ENCODE peak calls at places on chromosomes 7 and 10, in ten cellular contexts. B is psoas muscle; Y is H7; I is left ventricle myocardium inferior; S is astrocyte of the spinal cord; X is epithelial cell of esophagus; H is mammary epithelial cell; G is fibroblast of the aortic adventitia; C is naive thymus-derived CD4-positive, alpha-beta T cell; K is left lung. L is an unnamed sample.

GRCh38 chr10:95517536-95518454 is 43.4 kb downstream of the SORBS1 start:
- DNase-seq in B (no peak), Y (no peak), I (no peak), S (peak; percentile 87), X (peak; percentile 19), H (peak; percentile 6), G (peak; percentile 32), C (no peak), K (no peak), L (peak; percentile 58)

GRCh38 chr10:124290095-124290795 is 128.5 kb downstream of the OAT start:
- DNase-seq in B (peak; percentile 41), Y (no peak), I (peak; percentile 27), S (peak; percentile 66), X (no peak), H (no peak), G (no peak), C (no peak), K (peak; percentile 61), L (peak; percentile 67)

GRCh38 chr10:43024942-43025700 is 51.7 kb upstream of the RET start:
- DNase-seq in B (no peak), Y (no peak), I (no peak), S (no peak), X (no peak), H (no peak), G (no peak), C (no peak), K (no peak), L (no peak)

GRCh38 chr10:112898540-112899395 is 51.3 kb upstream of the TCF7L2 start:
- DNase-seq in B (no peak), Y (peak; percentile 48), I (no peak), S (peak; percentile 67), X (peak; percentile 55), H (no peak), G (peak; percentile 49), C (no peak), K (no peak), L (peak; percentile 63)

GRCh38 chr7:15921576-15921975 is 235.1 kb upstream of the MEOX2 start:
- DNase-seq in B (no peak), Y (no peak), I (no peak), S (peak; percentile 25), X (peak; percentile 62), H (peak; percentile 13), G (peak; percentile 69), C (no peak), K (no peak), L (peak; percentile 23)

GRCh38 chr7:24930856-24931255 is 49.1 kb downstream of the OSBPL3 start:
- DNase-seq in B (no peak), Y (no peak), I (no peak), S (no peak), X (peak; percentile 71), H (peak; percentile 70), G (no peak), C (no peak), K (no peak), L (no peak)

GRCh38 chr10:18563003-18563726 is 88.2 kb downstream of the NSUN6 start:
- DNase-seq in B (no peak), Y (no peak), I (no peak), S (no peak), X (no peak), H (no peak), G (no peak), C (no peak), K (no peak), L (no peak)

GRCh38 chr7:138514044-138514443 is 54.0 kb downstream of the TRIM24 start:
- DNase-seq in B (no peak), Y (no peak), I (no peak), S (no peak), X (no peak), H (no peak), G (no peak), C (no peak), K (no peak), L (no peak)

GRCh38 chr7:101731502-101732084 is 85.8 kb upstream of the CUX1 start:
- DNase-seq in B (no peak), Y (no peak), I (no peak), S (no peak), X (no peak), H (no peak), G (no peak), C (no peak), K (no peak), L (no peak)

GRCh38 chr10:63376560-63377304 is 89.0 kb downstream of the JMJD1C start:
- DNase-seq in B (no peak), Y (no peak), I (no peak), S (peak; percentile 63), X (peak; percentile 84), H (peak; percentile 61), G (peak; percentile 58), C (no peak), K (no peak), L (peak; percentile 80)

GRCh38 chr10:22714524-22715289 is at the start of gene PIP4K2A:
- DNase-seq in B (peak; percentile 83), Y (peak; percentile 87), I (peak; percentile 81), S (peak; percentile 59), X (peak; percentile 82), H (peak; percentile 72), G (peak; percentile 62), C (peak; percentile 74), K (peak; percentile 79), L (peak; percentile 70)

GRCh38 chr10:70779088-70779487 is 6.1 kb downstream of the TBATA start:
- DNase-seq in B (no peak), Y (no peak), I (no peak), S (no peak), X (no peak), H (no peak), G (peak; percentile 21), C (no peak), K (no peak), L (no peak)

GRCh38 chr7:73683056-73683915 is at the start of the genes BUD23 and DNAJC30:
- DNase-seq in B (peak; percentile 99), Y (peak; percentile 99), I (peak; percentile 99), S (peak; percentile 97), X (peak; percentile 99), H (peak; percentile 91), G (peak; percentile 94), C (peak; percentile 88), K (peak; percentile 96), L (peak; percentile 97)

GRCh38 chr10:16441106-16441850 is 4.5 kb downstream of the PTER start:
- DNase-seq in B (no peak), Y (no peak), I (no peak), S (no peak), X (peak; percentile 15), H (peak; percentile 51), G (peak; percentile 35), C (no peak), K (no peak), L (peak; percentile 28)

DNA sequence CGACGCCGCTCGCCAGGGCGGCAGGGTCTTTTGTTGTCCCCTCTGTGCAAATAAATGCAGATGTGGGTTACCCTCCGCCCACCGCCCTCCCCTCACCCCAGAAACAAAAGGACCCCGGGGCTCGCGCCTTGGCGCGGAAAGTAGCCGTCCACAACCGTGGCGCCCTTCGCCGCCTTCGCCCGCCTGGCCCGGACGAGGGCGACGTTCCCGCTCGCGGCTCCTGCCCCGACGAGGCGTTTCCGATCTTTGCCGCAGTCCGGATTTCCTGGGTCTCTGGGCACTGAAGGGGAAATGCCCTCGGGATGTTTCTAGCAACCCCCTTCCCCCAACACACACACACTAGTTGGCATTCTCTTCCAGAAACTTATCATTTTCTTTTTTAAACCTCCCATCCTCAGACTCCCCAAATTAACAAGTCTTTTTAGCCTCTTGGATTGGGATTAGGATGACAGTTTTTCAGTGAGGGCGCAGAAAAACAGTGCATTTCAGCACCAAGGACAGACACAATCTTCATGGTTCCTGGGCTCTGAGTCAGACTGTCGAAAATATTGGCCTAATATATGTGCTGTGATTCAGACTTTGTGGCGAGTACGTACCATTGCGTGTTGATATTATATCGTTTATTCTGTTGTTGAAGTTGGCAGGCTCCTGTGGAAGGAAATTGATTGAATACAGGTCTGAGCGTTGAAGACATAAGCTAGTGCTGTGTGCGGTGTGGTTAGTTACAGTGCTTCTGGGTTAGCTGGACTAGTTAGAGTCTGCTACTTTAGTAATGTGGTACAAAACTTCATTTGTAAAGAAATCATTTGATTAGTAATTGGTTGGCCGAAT is 803 bp downstream of the PHYHIPL start:
- DNase-seq in B (peak; percentile 8), Y (peak; percentile 69), I (no peak), S (peak; percentile 89), X (peak; percentile 88), H (peak; percentile 79), G (peak; percentile 85), C (no peak), K (no peak), L (peak; percentile 82)
- H3K4me3 ChIP-seq in B (peak overlapping the region; percentile 58), Y (peak overlapping the region; percentile 40), I (peak overlapping the region; percentile 56), S (no peak overlapping the region), X (peak overlapping the region; percentile 29), H (no peak overlapping the region), G (no peak overlapping the region), C (no peak overlapping the region), K (peak overlapping the region; percentile 13), L (no peak overlapping the region)

DNA sequence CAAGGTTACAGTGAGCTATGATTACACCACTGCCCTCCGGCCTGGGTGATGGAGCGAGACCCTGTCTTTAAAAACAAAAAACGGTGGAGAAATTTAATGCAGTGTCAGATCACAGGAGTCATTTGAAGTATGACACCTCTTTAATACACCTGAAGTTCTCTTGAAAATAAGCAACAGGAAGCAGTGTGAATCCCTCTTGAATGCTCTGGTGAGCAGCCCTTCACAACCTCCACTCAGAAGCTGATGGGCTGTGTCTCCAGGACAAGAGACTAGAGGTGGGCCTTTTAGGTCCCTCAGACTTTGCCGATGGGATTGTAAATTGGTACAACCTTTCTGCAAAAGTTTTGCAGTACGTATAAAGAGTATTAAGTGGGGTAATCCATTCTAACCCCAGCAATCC is 50.1 kb downstream of the CYP26A1 start:
- DNase-seq in B (no peak), Y (no peak), I (no peak), S (no peak), X (no peak), H (no peak), G (no peak), C (no peak), K (no peak), L (no peak)
- H3K4me3 ChIP-seq in B (no peak overlapping the region), Y (no peak overlapping the region), I (no peak overlapping the region), S (no peak overlapping the region), X (no peak overlapping the region), H (no peak overlapping the region), G (no peak overlapping the region), C (no peak overlapping the region), K (no peak overlapping the region), L (no peak overlapping the region)

GRCh38 chr10:72044417-72045041 is 43.8 kb downstream of the SPOCK2 start:
- DNase-seq in B (peak; percentile 79), Y (peak; percentile 61), I (peak; percentile 42), S (no peak), X (peak; percentile 78), H (peak; percentile 71), G (no peak), C (no peak), K (no peak), L (no peak)
- H3K4me3 ChIP-seq in B (no peak overlapping the region), Y (no peak overlapping the region), I (no peak overlapping the region), S (no peak overlapping the region), X (no peak overlapping the region), H (no peak overlapping the region), G (no peak overlapping the region), C (no peak overlapping the region), K (no peak overlapping the region), L (no peak overlapping the region)

DNA sequence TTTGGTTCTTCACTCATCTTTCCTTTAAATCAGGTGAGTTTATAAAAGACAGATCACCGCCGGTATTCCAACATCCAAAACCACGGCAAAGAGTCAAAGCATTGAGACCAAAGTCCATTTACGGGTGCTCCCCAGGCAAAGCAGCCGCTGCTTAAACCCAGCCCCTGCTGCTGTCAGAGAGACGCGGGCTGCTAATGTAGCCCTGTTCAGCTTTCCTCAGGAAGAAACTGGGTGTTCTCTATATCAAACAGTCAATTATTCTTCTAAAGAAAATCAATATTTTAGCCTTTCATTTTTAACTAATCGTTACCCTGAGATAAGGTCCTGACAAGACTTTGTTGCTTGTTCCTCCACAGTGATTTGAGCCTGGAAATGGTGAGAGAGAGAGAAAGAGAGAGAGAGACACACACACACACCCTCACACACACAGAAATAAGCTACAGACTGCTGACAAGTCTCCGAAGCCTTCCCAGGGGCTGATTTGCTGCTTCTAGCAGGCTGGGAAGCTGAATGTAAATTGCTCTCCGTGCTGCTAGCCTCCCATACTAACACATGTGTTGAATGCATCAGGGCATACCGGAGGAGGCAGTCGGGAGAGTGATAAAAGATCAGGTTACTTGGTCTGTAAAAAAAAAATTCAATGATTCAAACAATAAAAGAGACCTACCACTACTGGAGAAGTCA is 183.0 kb upstream of the ANK3 start:
- DNase-seq in B (no peak), Y (peak; percentile 18), I (peak; percentile 18), S (peak; percentile 78), X (peak; percentile 60), H (peak; percentile 61), G (peak; percentile 71), C (no peak), K (no peak), L (peak; percentile 87)
- H3K4me3 ChIP-seq in B (peak overlapping the region; percentile 61), Y (no peak overlapping the region), I (peak overlapping the region; percentile 63), S (peak overlapping the region; percentile 44), X (peak overlapping the region; percentile 29), H (peak overlapping the region; percentile 57), G (peak overlapping the region; percentile 58), C (no peak overlapping the region), K (no peak overlapping the region), L (peak overlapping the region; percentile 52)